ENCODE peak calls at places on chromosomes 13 and 19, in nine cellular contexts. One of them, this sample, is unnamed.

GRCh38 chr19:44807652-44808462 is 1.0 kb upstream of the BCAM start:
- DNase-seq in transverse colon: peak; percentile 40
- DNase-seq in spleen: no peak
- DNase-seq in suprapubic skin: no peak
- DNase-seq in stomach: peak; percentile 59
- DNase-seq in H1: no peak
- DNase-seq in upper lobe of left lung: peak; percentile 92
- DNase-seq in sigmoid colon: no peak
- DNase-seq in endothelial cell of umbilical vein: peak; percentile 60
- DNase-seq in this sample: peak; percentile 69

GRCh38 chr13:110536006-110536693 is 25.4 kb downstream of the RAB20 start:
- DNase-seq in endothelial cell of umbilical vein: no peak
- DNase-seq in suprapubic skin: peak; percentile 67
- DNase-seq in stomach: no peak
- DNase-seq in transverse colon: no peak
- DNase-seq in H1: no peak
- DNase-seq in upper lobe of left lung: peak; percentile 84
- DNase-seq in sigmoid colon: peak; percentile 83
- DNase-seq in spleen: peak; percentile 86
- DNase-seq in this sample: no peak

GRCh38 chr19:10565028-10565566 is 713 bp downstream of the KRI1 start:
- DNase-seq in suprapubic skin: peak; percentile 73
- DNase-seq in upper lobe of left lung: peak; percentile 45
- DNase-seq in spleen: no peak
- DNase-seq in endothelial cell of umbilical vein: peak; percentile 26
- DNase-seq in transverse colon: peak; percentile 55
- DNase-seq in sigmoid colon: peak; percentile 77
- DNase-seq in H1: no peak
- DNase-seq in stomach: peak; percentile 35
- DNase-seq in this sample: peak; percentile 32

GRCh38 chr19:23777216-23777615 is 18.5 kb upstream of the ZNF681 start:
- DNase-seq in sigmoid colon: no peak
- DNase-seq in suprapubic skin: no peak
- DNase-seq in stomach: no peak
- DNase-seq in spleen: no peak
- DNase-seq in H1: no peak
- DNase-seq in transverse colon: peak; percentile 31
- DNase-seq in upper lobe of left lung: no peak
- DNase-seq in endothelial cell of umbilical vein: no peak
- DNase-seq in this sample: no peak

GRCh38 chr13:106499905-106500304 is 35.6 kb downstream of the EFNB2 start:
- DNase-seq in transverse colon: no peak
- DNase-seq in spleen: no peak
- DNase-seq in upper lobe of left lung: no peak
- DNase-seq in sigmoid colon: no peak
- DNase-seq in stomach: no peak
- DNase-seq in H1: no peak
- DNase-seq in suprapubic skin: no peak
- DNase-seq in endothelial cell of umbilical vein: no peak
- DNase-seq in this sample: no peak

GRCh38 chr19:40528533-40529092 is 48.1 kb upstream of the SHKBP1 start:
- DNase-seq in stomach: no peak
- DNase-seq in endothelial cell of umbilical vein: no peak
- DNase-seq in suprapubic skin: no peak
- DNase-seq in sigmoid colon: no peak
- DNase-seq in spleen: no peak
- DNase-seq in upper lobe of left lung: no peak
- DNase-seq in transverse colon: no peak
- DNase-seq in H1: no peak
- DNase-seq in this sample: no peak

GRCh38 chr19:8045872-8046568 is 6.5 kb upstream of the CCL25 start:
- DNase-seq in suprapubic skin: no peak
- DNase-seq in transverse colon: no peak
- DNase-seq in stomach: no peak
- DNase-seq in sigmoid colon: no peak
- DNase-seq in H1: no peak
- DNase-seq in spleen: no peak
- DNase-seq in endothelial cell of umbilical vein: no peak
- DNase-seq in upper lobe of left lung: no peak
- DNase-seq in this sample: no peak

GRCh38 chr13:22915442-22916082 is 265.2 kb upstream of the SGCG start:
- DNase-seq in transverse colon: peak; percentile 68
- DNase-seq in endothelial cell of umbilical vein: peak; percentile 9
- DNase-seq in spleen: no peak
- DNase-seq in suprapubic skin: no peak
- DNase-seq in sigmoid colon: peak; percentile 85
- DNase-seq in H1: peak; percentile 84
- DNase-seq in upper lobe of left lung: peak; percentile 46
- DNase-seq in stomach: peak; percentile 40
- DNase-seq in this sample: no peak

GRCh38 chr13:24304620-24305019 is 4.8 kb upstream of the C1QTNF9 start:
- DNase-seq in upper lobe of left lung: no peak
- DNase-seq in transverse colon: no peak
- DNase-seq in endothelial cell of umbilical vein: no peak
- DNase-seq in stomach: no peak
- DNase-seq in sigmoid colon: peak; percentile 25
- DNase-seq in suprapubic skin: no peak
- DNase-seq in H1: no peak
- DNase-seq in spleen: no peak
- DNase-seq in this sample: no peak

GRCh38 chr19:42076375-42076944 is 494 bp downstream of the ZNF574 start:
- DNase-seq in suprapubic skin: peak; percentile 83
- DNase-seq in spleen: no peak
- DNase-seq in endothelial cell of umbilical vein: no peak
- DNase-seq in H1: no peak
- DNase-seq in stomach: no peak
- DNase-seq in upper lobe of left lung: no peak
- DNase-seq in sigmoid colon: no peak
- DNase-seq in transverse colon: peak; percentile 58
- DNase-seq in this sample: peak; percentile 37

GRCh38 chr19:2252481-2253105 is 3.5 kb downstream of the AMH start:
- DNase-seq in upper lobe of left lung: no peak
- DNase-seq in H1: no peak
- DNase-seq in sigmoid colon: no peak
- DNase-seq in suprapubic skin: no peak
- DNase-seq in spleen: peak; percentile 79
- DNase-seq in stomach: no peak
- DNase-seq in transverse colon: no peak
- DNase-seq in endothelial cell of umbilical vein: no peak
- DNase-seq in this sample: no peak

GRCh38 chr13:52162279-52163101 is 3.1 kb upstream of the NEK3 start:
- DNase-seq in transverse colon: no peak
- DNase-seq in sigmoid colon: no peak
- DNase-seq in endothelial cell of umbilical vein: peak; percentile 94
- DNase-seq in stomach: no peak
- DNase-seq in spleen: no peak
- DNase-seq in H1: no peak
- DNase-seq in suprapubic skin: no peak
- DNase-seq in upper lobe of left lung: no peak
- DNase-seq in this sample: no peak

GRCh38 chr19:45509692-45510015 is 2.4 kb downstream of the VASP start:
- DNase-seq in stomach: no peak
- DNase-seq in sigmoid colon: no peak
- DNase-seq in spleen: no peak
- DNase-seq in endothelial cell of umbilical vein: no peak
- DNase-seq in transverse colon: no peak
- DNase-seq in H1: no peak
- DNase-seq in upper lobe of left lung: no peak
- DNase-seq in suprapubic skin: no peak
- DNase-seq in this sample: no peak

GRCh38 chr19:30374791-30375650 is 2.8 kb downstream of the ZNF536 start:
- DNase-seq in H1: peak; percentile 67
- DNase-seq in suprapubic skin: no peak
- DNase-seq in sigmoid colon: no peak
- DNase-seq in transverse colon: no peak
- DNase-seq in stomach: peak; percentile 21
- DNase-seq in endothelial cell of umbilical vein: no peak
- DNase-seq in upper lobe of left lung: no peak
- DNase-seq in spleen: no peak
- DNase-seq in this sample: no peak

GRCh38 chr13:113636266-113636963 is 21.6 kb downstream of the ATP4B start:
- DNase-seq in H1: no peak
- DNase-seq in sigmoid colon: peak; percentile 58
- DNase-seq in suprapubic skin: peak; percentile 28
- DNase-seq in upper lobe of left lung: peak; percentile 4
- DNase-seq in endothelial cell of umbilical vein: no peak
- DNase-seq in transverse colon: no peak
- DNase-seq in spleen: peak; percentile 45
- DNase-seq in stomach: no peak
- DNase-seq in this sample: peak; percentile 37

GRCh38 chr13:90331974-90332373 is 1015.5 kb upstream of the MIR17HG start:
- DNase-seq in sigmoid colon: no peak
- DNase-seq in transverse colon: no peak
- DNase-seq in H1: no peak
- DNase-seq in spleen: no peak
- DNase-seq in stomach: no peak
- DNase-seq in endothelial cell of umbilical vein: no peak
- DNase-seq in upper lobe of left lung: no peak
- DNase-seq in suprapubic skin: no peak
- DNase-seq in this sample: no peak

GRCh38 chr19:46716013-46716671 is 772 bp downstream of the PRKD2 start:
- DNase-seq in sigmoid colon: peak; percentile 77
- DNase-seq in transverse colon: peak; percentile 44
- DNase-seq in H1: peak; percentile 77
- DNase-seq in stomach: peak; percentile 39
- DNase-seq in spleen: peak; percentile 87
- DNase-seq in upper lobe of left lung: no peak
- DNase-seq in endothelial cell of umbilical vein: no peak
- DNase-seq in suprapubic skin: no peak
- DNase-seq in this sample: no peak

GRCh38 chr13:53821632-53822031 is 793.0 kb downstream of the OLFM4 start:
- DNase-seq in endothelial cell of umbilical vein: no peak
- DNase-seq in transverse colon: no peak
- DNase-seq in stomach: no peak
- DNase-seq in upper lobe of left lung: no peak
- DNase-seq in sigmoid colon: peak; percentile 57
- DNase-seq in H1: no peak
- DNase-seq in suprapubic skin: no peak
- DNase-seq in spleen: peak; percentile 44
- DNase-seq in this sample: no peak

GRCh38 chr13:27556109-27556508 is 64.2 kb downstream of the LNX2 start:
- DNase-seq in suprapubic skin: no peak
- DNase-seq in endothelial cell of umbilical vein: peak; percentile 93
- DNase-seq in transverse colon: no peak
- DNase-seq in spleen: no peak
- DNase-seq in H1: no peak
- DNase-seq in stomach: no peak
- DNase-seq in upper lobe of left lung: no peak
- DNase-seq in sigmoid colon: peak; percentile 66
- DNase-seq in this sample: no peak

GRCh38 chr13:52677823-52678222 is 25.2 kb downstream of the SUGT1 start:
- DNase-seq in stomach: no peak
- DNase-seq in H1: no peak
- DNase-seq in spleen: no peak
- DNase-seq in upper lobe of left lung: no peak
- DNase-seq in endothelial cell of umbilical vein: no peak
- DNase-seq in sigmoid colon: no peak
- DNase-seq in transverse colon: no peak
- DNase-seq in suprapubic skin: no peak
- DNase-seq in this sample: no peak

GRCh38 chr13:100636441-100636840 is 38.2 kb downstream of the TMTC4 start:
- DNase-seq in sigmoid colon: no peak
- DNase-seq in upper lobe of left lung: no peak
- DNase-seq in transverse colon: no peak
- DNase-seq in H1: no peak
- DNase-seq in suprapubic skin: no peak
- DNase-seq in stomach: no peak
- DNase-seq in spleen: no peak
- DNase-seq in endothelial cell of umbilical vein: no peak
- DNase-seq in this sample: no peak
- H3K4me1 ChIP-seq in sigmoid colon: no peaks in the 10 kb centered on the region
- H3K4me1 ChIP-seq in upper lobe of left lung: no peaks in the 10 kb centered on the region
- H3K4me1 ChIP-seq in transverse colon: no peaks in the 10 kb centered on the region
- H3K4me1 ChIP-seq in H1: no peaks in the 10 kb centered on the region
- H3K4me1 ChIP-seq in suprapubic skin: no peaks in the 10 kb centered on the region
- H3K4me1 ChIP-seq in stomach: no peaks in the 10 kb centered on the region
- H3K4me1 ChIP-seq in spleen: no peaks in the 10 kb centered on the region
- H3K4me1 ChIP-seq in endothelial cell of umbilical vein: no peaks in the 10 kb centered on the region
- H3K4me1 ChIP-seq in this sample: no peaks in the 10 kb centered on the region

GRCh38 chr19:52922841-52923781 is at the start of gene ZNF888:
- DNase-seq in stomach: peak; percentile 96
- DNase-seq in endothelial cell of umbilical vein: peak; percentile 86
- DNase-seq in suprapubic skin: peak; percentile 94
- DNase-seq in transverse colon: peak; percentile 95
- DNase-seq in spleen: peak; percentile 98
- DNase-seq in upper lobe of left lung: peak; percentile 96
- DNase-seq in H1: peak; percentile 93
- DNase-seq in sigmoid colon: peak; percentile 94
- DNase-seq in this sample: peak; percentile 93
- TF ChIP-seq POLR2A in stomach: no peak
- TF ChIP-seq POLR2A in endothelial cell of umbilical vein: peak; percentile 77
- TF ChIP-seq POLR2A in suprapubic skin: no peak
- TF ChIP-seq POLR2A in transverse colon: peak; percentile 82
- TF ChIP-seq POLR2A in spleen: peak; percentile 25
- TF ChIP-seq POLR2A in upper lobe of left lung: no peak
- TF ChIP-seq POLR2A in H1: peak; percentile 62
- TF ChIP-seq POLR2A in sigmoid colon: no peak
- TF ChIP-seq POLR2A in this sample: peak; percentile 39

GRCh38 chr13:112205990-112206389 is 139.0 kb downstream of the SOX1 start:
- DNase-seq in endothelial cell of umbilical vein: no peak
- DNase-seq in transverse colon: no peak
- DNase-seq in H1: no peak
- DNase-seq in sigmoid colon: no peak
- DNase-seq in upper lobe of left lung: no peak
- DNase-seq in stomach: no peak
- DNase-seq in suprapubic skin: no peak
- DNase-seq in spleen: no peak
- DNase-seq in this sample: no peak
- TF ChIP-seq POLR2AphosphoS5 in endothelial cell of umbilical vein: no peak
- TF ChIP-seq POLR2AphosphoS5 in transverse colon: no peak
- TF ChIP-seq POLR2AphosphoS5 in H1: no peak
- TF ChIP-seq POLR2AphosphoS5 in sigmoid colon: no peak
- TF ChIP-seq POLR2AphosphoS5 in upper lobe of left lung: no peak
- TF ChIP-seq POLR2AphosphoS5 in stomach: no peak
- TF ChIP-seq POLR2AphosphoS5 in suprapubic skin: no peak
- TF ChIP-seq POLR2AphosphoS5 in spleen: no peak
- TF ChIP-seq POLR2AphosphoS5 in this sample: no peak

DNA sequence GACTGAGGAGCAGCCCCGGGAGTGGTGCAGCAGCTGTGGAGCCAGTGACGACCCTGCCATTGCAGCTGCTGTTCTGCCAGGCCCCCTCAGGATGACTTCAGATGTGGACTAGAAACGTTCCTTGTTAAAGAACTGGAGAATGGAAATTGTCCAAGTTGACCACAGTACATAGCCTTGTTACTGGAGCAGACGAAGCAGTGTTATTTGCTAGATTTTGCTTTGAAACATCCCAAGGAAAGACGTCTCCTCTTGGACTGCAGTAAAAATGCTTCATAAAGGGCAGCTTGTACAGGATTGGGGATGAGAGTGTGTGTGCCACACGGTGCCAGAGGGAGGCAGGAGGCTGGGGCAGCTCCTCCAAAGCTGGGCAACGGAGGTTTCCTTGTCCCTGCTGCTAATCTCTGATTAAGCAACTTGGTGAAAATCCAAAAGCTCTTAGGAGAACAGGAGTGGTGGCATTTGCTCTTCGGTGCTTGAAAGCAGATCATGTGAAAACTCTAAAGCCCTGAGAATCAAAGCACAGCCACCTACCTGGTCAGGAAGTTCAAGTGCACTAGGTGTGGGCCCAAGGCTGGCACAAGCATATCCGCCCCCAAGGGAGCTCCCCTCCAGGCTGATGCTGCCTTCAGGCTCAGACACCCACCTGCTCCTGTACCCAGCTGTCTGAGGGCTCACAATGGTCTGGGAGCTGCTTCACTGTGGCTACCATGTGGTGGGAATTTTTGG is 34.5 kb downstream of the SHISA2 start:
- DNase-seq in upper lobe of left lung: peak; percentile 75
- DNase-seq in spleen: no peak
- DNase-seq in endothelial cell of umbilical vein: no peak
- DNase-seq in stomach: peak; percentile 70
- DNase-seq in sigmoid colon: no peak
- DNase-seq in transverse colon: no peak
- DNase-seq in suprapubic skin: no peak
- DNase-seq in H1: no peak
- DNase-seq in this sample: no peak
- H3K4me1 ChIP-seq in upper lobe of left lung: peaks cover 48% of the 10 kb centered on the region
- H3K4me1 ChIP-seq in spleen: no peaks in the 10 kb centered on the region
- H3K4me1 ChIP-seq in endothelial cell of umbilical vein: peaks cover 81% of the 10 kb centered on the region
- H3K4me1 ChIP-seq in stomach: peaks cover 10% of the 10 kb centered on the region
- H3K4me1 ChIP-seq in sigmoid colon: no peaks in the 10 kb centered on the region
- H3K4me1 ChIP-seq in transverse colon: no peaks in the 10 kb centered on the region
- H3K4me1 ChIP-seq in suprapubic skin: peaks cover 33% of the 10 kb centered on the region
- H3K4me1 ChIP-seq in H1: peaks cover 4% of the 10 kb centered on the region
- H3K4me1 ChIP-seq in this sample: no peaks in the 10 kb centered on the region